ENCODE peak calls at places on chromosome 14, in eight cellular contexts. M is LoVo, Y is posterior cingulate gyrus, B is A673, T is Right ventricle myocardium superior, Z is astrocyte, L is retina, G is T follicular helper cell. F is an unnamed sample.

GRCh38 chr14:38524636-38525403 is 268.9 kb upstream of the CLEC14A start:
- DNase-seq in M (no peak), Y (no peak), B (no peak), T (no peak), Z (no peak), L (no peak), G (no peak), F (no peak)

GRCh38 chr14:58398895-58399294 is 3.2 kb downstream of the TOMM20L start:
- DNase-seq in M (no peak), Y (no peak), B (no peak), T (no peak), Z (no peak), L (no peak), G (no peak), F (no peak)

GRCh38 chr14:57692671-57693070 is 173.2 kb downstream of the SLC35F4 start:
- DNase-seq in M (peak; percentile 22), Y (no peak), B (peak; percentile 74), T (no peak), Z (peak; percentile 40), L (no peak), G (no peak), F (peak; percentile 11)

GRCh38 chr14:95063391-95063790 is 93.9 kb downstream of the DICER1 start:
- DNase-seq in M (no peak), Y (no peak), B (no peak), T (no peak), Z (no peak), L (no peak), G (no peak), F (no peak)

GRCh38 chr14:104423224-104423681 is 156.3 kb upstream of the C14orf180 start:
- DNase-seq in M (no peak), Y (no peak), B (no peak), T (no peak), Z (no peak), L (no peak), G (no peak), F (no peak)

GRCh38 chr14:40987481-40987880 is 619.2 kb upstream of the LRFN5 start:
- DNase-seq in M (no peak), Y (no peak), B (no peak), T (no peak), Z (no peak), L (no peak), G (no peak), F (no peak)

GRCh38 chr14:105774001-105774400 is 247.6 kb downstream of the TMEM121 start:
- DNase-seq in M (no peak), Y (no peak), B (no peak), T (no peak), Z (no peak), L (no peak), G (no peak), F (no peak)

GRCh38 chr14:33610121-33610520 is 340.8 kb downstream of the EGLN3 start:
- DNase-seq in M (no peak), Y (no peak), B (no peak), T (no peak), Z (no peak), L (no peak), G (no peak), F (no peak)

GRCh38 chr14:74977901-74978385 is 22.5 kb upstream of the PGF start:
- DNase-seq in M (no peak), Y (no peak), B (no peak), T (no peak), Z (no peak), L (no peak), G (no peak), F (no peak)

GRCh38 chr14:67622675-67623074 is 3.0 kb downstream of the ARG2 start:
- DNase-seq in M (no peak), Y (no peak), B (peak; percentile 86), T (no peak), Z (peak; percentile 79), L (no peak), G (no peak), F (no peak)

GRCh38 chr14:68801631-68802030 is 8.8 kb upstream of the ZFP36L1 start:
- DNase-seq in M (no peak), Y (no peak), B (no peak), T (no peak), Z (no peak), L (no peak), G (no peak), F (no peak)

GRCh38 chr14:73755434-73756014 is 41.3 kb upstream of the PNMA1 start:
- DNase-seq in M (no peak), Y (peak; percentile 61), B (no peak), T (no peak), Z (no peak), L (no peak), G (no peak), F (no peak)

GRCh38 chr14:73753887-73754880 is 40.0 kb upstream of the PNMA1 start:
- DNase-seq in M (peak; percentile 65), Y (peak; percentile 60), B (no peak), T (no peak), Z (no peak), L (no peak), G (no peak), F (peak; percentile 68)

GRCh38 chr14:96227428-96227827 is 22.8 kb downstream of the BDKRB2 start:
- DNase-seq in M (no peak), Y (no peak), B (no peak), T (no peak), Z (no peak), L (no peak), G (no peak), F (no peak)

GRCh38 chr14:24991821-24992220 is 58.1 kb downstream of the STXBP6 start:
- DNase-seq in M (no peak), Y (no peak), B (no peak), T (no peak), Z (no peak), L (no peak), G (no peak), F (no peak)

GRCh38 chr14:22770481-22771187 is 4.1 kb downstream of the OXA1L start:
- DNase-seq in M (no peak), Y (no peak), B (no peak), T (no peak), Z (no peak), L (no peak), G (no peak), F (no peak)

GRCh38 chr14:64504897-64505771 is 564 bp downstream of the ZBTB1 start:
- DNase-seq in M (peak; percentile 84), Y (peak; percentile 85), B (peak; percentile 94), T (peak; percentile 95), Z (peak; percentile 73), L (peak; percentile 94), G (peak; percentile 82), F (peak; percentile 36)

GRCh38 chr14:101602466-101602840 is 41.2 kb downstream of the DIO3 start:
- DNase-seq in M (no peak), Y (no peak), B (no peak), T (no peak), Z (no peak), L (no peak), G (no peak), F (no peak)

GRCh38 chr14:22036541-22036940 is 362.9 kb upstream of the OR4E1 start:
- DNase-seq in M (no peak), Y (no peak), B (peak; percentile 2), T (no peak), Z (no peak), L (no peak), G (no peak), F (no peak)

GRCh38 chr14:26486922-26487321 is 110.9 kb downstream of the NOVA1 start:
- DNase-seq in M (no peak), Y (no peak), B (no peak), T (no peak), Z (no peak), L (no peak), G (no peak), F (no peak)

GRCh38 chr14:36207500-36207899 is 31.0 kb upstream of the PTCSC3 start:
- DNase-seq in M (peak; percentile 40), Y (no peak), B (peak; percentile 6), T (no peak), Z (no peak), L (no peak), G (no peak), F (no peak)

GRCh38 chr14:99759546-99759925 is 33.7 kb upstream of the EML1 start:
- DNase-seq in M (no peak), Y (no peak), B (no peak), T (peak; percentile 35), Z (no peak), L (no peak), G (no peak), F (no peak)

GRCh38 chr14:40368314-40368713 is 936.1 kb upstream of the FBXO33 start:
- DNase-seq in M (no peak), Y (no peak), B (no peak), T (no peak), Z (no peak), L (no peak), G (no peak), F (no peak)

GRCh38 chr14:104090071-104090748 is 4.7 kb downstream of the ASPG start:
- DNase-seq in M (no peak), Y (no peak), B (no peak), T (peak; percentile 37), Z (no peak), L (no peak), G (no peak), F (no peak)

GRCh38 chr14:103103461-103104388 is 9.2 kb downstream of the EXOC3L4 start:
- DNase-seq in M (peak; percentile 18), Y (no peak), B (peak; percentile 85), T (peak; percentile 83), Z (no peak), L (peak; percentile 79), G (no peak), F (peak; percentile 47)

GRCh38 chr14:69685716-69686115 is 74.3 kb downstream of the SUSD6 start:
- DNase-seq in M (no peak), Y (peak; percentile 69), B (no peak), T (peak; percentile 84), Z (peak; percentile 66), L (no peak), G (no peak), F (no peak)

F was measured in HL-60.